ENCODE peak calls at places on chromosomes 12 and 14, in eight cellular contexts. One of them, this sample, is unnamed.

GRCh38 chr14:74800780-74801179 is 37.7 kb downstream of the YLPM1 start:
- ATAC-seq in central memory CD8-positive, alpha-beta T cell: no peak
- ATAC-seq in naive thymus-derived CD4-positive, alpha-beta T cell: no peak
- ATAC-seq in activated CD4-positive, alpha-beta T cell treated with anti-CD3 and anti-CD28 coated beads for 36 hours: no peak
- ATAC-seq in left lung: no peak
- ATAC-seq in GM23338: no peak
- ATAC-seq in gastroesophageal sphincter: no peak
- ATAC-seq in right cardiac atrium: no peak
- ATAC-seq in this sample: no peak

GRCh38 chr12:70049596-70050360 is 193.5 kb upstream of the CNOT2 start:
- ATAC-seq in central memory CD8-positive, alpha-beta T cell: peak
- ATAC-seq in naive thymus-derived CD4-positive, alpha-beta T cell: peak
- ATAC-seq in activated CD4-positive, alpha-beta T cell treated with anti-CD3 and anti-CD28 coated beads for 36 hours: peak
- ATAC-seq in left lung: peak
- ATAC-seq in GM23338: no peak
- ATAC-seq in gastroesophageal sphincter: no peak
- ATAC-seq in right cardiac atrium: no peak
- ATAC-seq in this sample: peak

GRCh38 chr12:71392521-71393145 is 47.0 kb upstream of the LGR5 start:
- ATAC-seq in central memory CD8-positive, alpha-beta T cell: no peak
- ATAC-seq in naive thymus-derived CD4-positive, alpha-beta T cell: peak
- ATAC-seq in activated CD4-positive, alpha-beta T cell treated with anti-CD3 and anti-CD28 coated beads for 36 hours: peak
- ATAC-seq in left lung: peak
- ATAC-seq in GM23338: peak
- ATAC-seq in gastroesophageal sphincter: no peak
- ATAC-seq in right cardiac atrium: peak
- ATAC-seq in this sample: peak

GRCh38 chr12:109925185-109925835 is 25.2 kb downstream of the TCHP start:
- ATAC-seq in central memory CD8-positive, alpha-beta T cell: no peak
- ATAC-seq in naive thymus-derived CD4-positive, alpha-beta T cell: no peak
- ATAC-seq in activated CD4-positive, alpha-beta T cell treated with anti-CD3 and anti-CD28 coated beads for 36 hours: no peak
- ATAC-seq in left lung: no peak
- ATAC-seq in GM23338: no peak
- ATAC-seq in gastroesophageal sphincter: no peak
- ATAC-seq in right cardiac atrium: no peak
- ATAC-seq in this sample: no peak

GRCh38 chr14:34120185-34120977 is 169.5 kb upstream of the EGLN3 start:
- ATAC-seq in central memory CD8-positive, alpha-beta T cell: no peak
- ATAC-seq in naive thymus-derived CD4-positive, alpha-beta T cell: no peak
- ATAC-seq in activated CD4-positive, alpha-beta T cell treated with anti-CD3 and anti-CD28 coated beads for 36 hours: peak
- ATAC-seq in left lung: no peak
- ATAC-seq in GM23338: peak
- ATAC-seq in gastroesophageal sphincter: no peak
- ATAC-seq in right cardiac atrium: peak
- ATAC-seq in this sample: peak

GRCh38 chr14:98136420-98136819 is 1135.6 kb downstream of the BCL11B start:
- ATAC-seq in central memory CD8-positive, alpha-beta T cell: no peak
- ATAC-seq in naive thymus-derived CD4-positive, alpha-beta T cell: peak
- ATAC-seq in activated CD4-positive, alpha-beta T cell treated with anti-CD3 and anti-CD28 coated beads for 36 hours: peak
- ATAC-seq in left lung: no peak
- ATAC-seq in GM23338: no peak
- ATAC-seq in gastroesophageal sphincter: no peak
- ATAC-seq in right cardiac atrium: no peak
- ATAC-seq in this sample: no peak

GRCh38 chr12:50112456-50113218 is 601 bp downstream of the COX14 start:
- ATAC-seq in central memory CD8-positive, alpha-beta T cell: no peak
- ATAC-seq in naive thymus-derived CD4-positive, alpha-beta T cell: no peak
- ATAC-seq in activated CD4-positive, alpha-beta T cell treated with anti-CD3 and anti-CD28 coated beads for 36 hours: no peak
- ATAC-seq in left lung: peak
- ATAC-seq in GM23338: no peak
- ATAC-seq in gastroesophageal sphincter: no peak
- ATAC-seq in right cardiac atrium: peak
- ATAC-seq in this sample: peak

GRCh38 chr12:58413794-58414193 is 472.4 kb downstream of the ATP23 start:
- ATAC-seq in central memory CD8-positive, alpha-beta T cell: no peak
- ATAC-seq in naive thymus-derived CD4-positive, alpha-beta T cell: no peak
- ATAC-seq in activated CD4-positive, alpha-beta T cell treated with anti-CD3 and anti-CD28 coated beads for 36 hours: no peak
- ATAC-seq in left lung: peak
- ATAC-seq in GM23338: no peak
- ATAC-seq in gastroesophageal sphincter: no peak
- ATAC-seq in right cardiac atrium: no peak
- ATAC-seq in this sample: no peak

GRCh38 chr12:95173392-95174251 is 43.6 kb downstream of the FGD6 start:
- ATAC-seq in central memory CD8-positive, alpha-beta T cell: no peak
- ATAC-seq in naive thymus-derived CD4-positive, alpha-beta T cell: peak
- ATAC-seq in activated CD4-positive, alpha-beta T cell treated with anti-CD3 and anti-CD28 coated beads for 36 hours: no peak
- ATAC-seq in left lung: peak
- ATAC-seq in GM23338: no peak
- ATAC-seq in gastroesophageal sphincter: peak
- ATAC-seq in right cardiac atrium: peak
- ATAC-seq in this sample: no peak

GRCh38 chr12:104219361-104219892 is 3.8 kb downstream of the TXNRD1 start:
- ATAC-seq in central memory CD8-positive, alpha-beta T cell: no peak
- ATAC-seq in naive thymus-derived CD4-positive, alpha-beta T cell: no peak
- ATAC-seq in activated CD4-positive, alpha-beta T cell treated with anti-CD3 and anti-CD28 coated beads for 36 hours: peak
- ATAC-seq in left lung: peak
- ATAC-seq in GM23338: no peak
- ATAC-seq in gastroesophageal sphincter: peak
- ATAC-seq in right cardiac atrium: peak
- ATAC-seq in this sample: peak

GRCh38 chr12:106976013-106976658 is 10.8 kb downstream of the MTERF2 start:
- ATAC-seq in central memory CD8-positive, alpha-beta T cell: no peak
- ATAC-seq in naive thymus-derived CD4-positive, alpha-beta T cell: no peak
- ATAC-seq in activated CD4-positive, alpha-beta T cell treated with anti-CD3 and anti-CD28 coated beads for 36 hours: no peak
- ATAC-seq in left lung: peak
- ATAC-seq in GM23338: no peak
- ATAC-seq in gastroesophageal sphincter: peak
- ATAC-seq in right cardiac atrium: peak
- ATAC-seq in this sample: no peak

GRCh38 chr12:132423251-132424117 is 66.5 kb upstream of the FBRSL1 start:
- ATAC-seq in central memory CD8-positive, alpha-beta T cell: no peak
- ATAC-seq in naive thymus-derived CD4-positive, alpha-beta T cell: peak
- ATAC-seq in activated CD4-positive, alpha-beta T cell treated with anti-CD3 and anti-CD28 coated beads for 36 hours: peak
- ATAC-seq in left lung: no peak
- ATAC-seq in GM23338: peak
- ATAC-seq in gastroesophageal sphincter: no peak
- ATAC-seq in right cardiac atrium: peak
- ATAC-seq in this sample: peak

GRCh38 chr12:114917307-114917706 is 233.3 kb upstream of the TBX3 start:
- ATAC-seq in central memory CD8-positive, alpha-beta T cell: no peak
- ATAC-seq in naive thymus-derived CD4-positive, alpha-beta T cell: no peak
- ATAC-seq in activated CD4-positive, alpha-beta T cell treated with anti-CD3 and anti-CD28 coated beads for 36 hours: no peak
- ATAC-seq in left lung: no peak
- ATAC-seq in GM23338: no peak
- ATAC-seq in gastroesophageal sphincter: no peak
- ATAC-seq in right cardiac atrium: no peak
- ATAC-seq in this sample: no peak

GRCh38 chr12:101738920-101739665 is at the start of gene SYCP3:
- ATAC-seq in central memory CD8-positive, alpha-beta T cell: no peak
- ATAC-seq in naive thymus-derived CD4-positive, alpha-beta T cell: no peak
- ATAC-seq in activated CD4-positive, alpha-beta T cell treated with anti-CD3 and anti-CD28 coated beads for 36 hours: no peak
- ATAC-seq in left lung: no peak
- ATAC-seq in GM23338: peak
- ATAC-seq in gastroesophageal sphincter: no peak
- ATAC-seq in right cardiac atrium: peak
- ATAC-seq in this sample: no peak

GRCh38 chr14:91409991-91410401 is 7.6 kb downstream of the CCDC88C start:
- ATAC-seq in central memory CD8-positive, alpha-beta T cell: peak
- ATAC-seq in naive thymus-derived CD4-positive, alpha-beta T cell: peak
- ATAC-seq in activated CD4-positive, alpha-beta T cell treated with anti-CD3 and anti-CD28 coated beads for 36 hours: peak
- ATAC-seq in left lung: no peak
- ATAC-seq in GM23338: no peak
- ATAC-seq in gastroesophageal sphincter: no peak
- ATAC-seq in right cardiac atrium: no peak
- ATAC-seq in this sample: peak

GRCh38 chr14:77240336-77240915 is 30.6 kb downstream of the NGB start:
- ATAC-seq in central memory CD8-positive, alpha-beta T cell: no peak
- ATAC-seq in naive thymus-derived CD4-positive, alpha-beta T cell: no peak
- ATAC-seq in activated CD4-positive, alpha-beta T cell treated with anti-CD3 and anti-CD28 coated beads for 36 hours: no peak
- ATAC-seq in left lung: no peak
- ATAC-seq in GM23338: peak
- ATAC-seq in gastroesophageal sphincter: no peak
- ATAC-seq in right cardiac atrium: no peak
- ATAC-seq in this sample: no peak

GRCh38 chr12:96143392-96143791 is 50.8 kb upstream of the ELK3 start:
- ATAC-seq in central memory CD8-positive, alpha-beta T cell: no peak
- ATAC-seq in naive thymus-derived CD4-positive, alpha-beta T cell: peak
- ATAC-seq in activated CD4-positive, alpha-beta T cell treated with anti-CD3 and anti-CD28 coated beads for 36 hours: no peak
- ATAC-seq in left lung: no peak
- ATAC-seq in GM23338: no peak
- ATAC-seq in gastroesophageal sphincter: no peak
- ATAC-seq in right cardiac atrium: no peak
- ATAC-seq in this sample: peak

GRCh38 chr12:15446798-15447197 is 124.5 kb downstream of the PTPRO start:
- ATAC-seq in central memory CD8-positive, alpha-beta T cell: no peak
- ATAC-seq in naive thymus-derived CD4-positive, alpha-beta T cell: no peak
- ATAC-seq in activated CD4-positive, alpha-beta T cell treated with anti-CD3 and anti-CD28 coated beads for 36 hours: peak
- ATAC-seq in left lung: no peak
- ATAC-seq in GM23338: no peak
- ATAC-seq in gastroesophageal sphincter: no peak
- ATAC-seq in right cardiac atrium: no peak
- ATAC-seq in this sample: peak

This sample was measured in activated T-helper 17 cell treated with anti-CD3 and anti-CD28 coated beads, Interleukin-2, amount 50 U/mL, for 72 hours.